ENCODE peak calls at places on chromosome 16, in seven cellular contexts. T is spleen, I is right lobe of liver, Y is MM.1S, E is epithelial cell of esophagus, H is fibroblast of mammary gland, G is breast epithelium. X is an unnamed sample.

GRCh38 chr16:54591816-54592246 is 305.2 kb upstream of the IRX3 start:
- DNase-seq in T (no peak), I (no peak), Y (no peak), E (no peak), H (no peak), G (no peak), X (no peak)

GRCh38 chr16:4494746-4495490 is 18.7 kb downstream of the HMOX2 start:
- DNase-seq in T (no peak), I (no peak), Y (no peak), E (peak), H (peak), G (no peak), X (no peak)

GRCh38 chr16:31265329-31266245 is 5.8 kb downstream of the ITGAM start:
- DNase-seq in T (peak), I (no peak), Y (peak), E (peak), H (peak), G (no peak), X (no peak)

GRCh38 chr16:632486-633335 is 1.9 kb downstream of the WFIKKN1 start:
- DNase-seq in T (no peak), I (peak), Y (no peak), E (no peak), H (no peak), G (no peak), X (no peak)

GRCh38 chr16:539901-540530 is 12.5 kb downstream of the CAPN15 start:
- DNase-seq in T (no peak), I (no peak), Y (no peak), E (no peak), H (peak), G (no peak), X (no peak)

GRCh38 chr16:70747703-70748631 is 53.0 kb downstream of the VAC14 start:
- DNase-seq in T (no peak), I (no peak), Y (no peak), E (peak), H (peak), G (no peak), X (no peak)

GRCh38 chr16:41439-42068 is 11.9 kb downstream of the POLR3K start:
- DNase-seq in T (no peak), I (no peak), Y (no peak), E (no peak), H (peak), G (peak), X (no peak)

GRCh38 chr16:19749571-19750080 is 31.6 kb downstream of the IQCK start:
- DNase-seq in T (no peak), I (no peak), Y (no peak), E (no peak), H (no peak), G (no peak), X (no peak)

GRCh38 chr16:83344014-83344413 is 463.8 kb upstream of the HSBP1 start:
- DNase-seq in T (no peak), I (no peak), Y (no peak), E (peak), H (peak), G (no peak), X (no peak)

GRCh38 chr16:22324787-22325597 is 27.8 kb downstream of the POLR3E start:
- DNase-seq in T (no peak), I (no peak), Y (no peak), E (no peak), H (peak), G (no peak), X (no peak)

GRCh38 chr16:14070555-14070876 is 603 bp upstream of the MRTFB start:
- DNase-seq in T (no peak), I (no peak), Y (no peak), E (no peak), H (no peak), G (no peak), X (no peak)

GRCh38 chr16:49620158-49620867 is 235.6 kb downstream of the ZNF423 start:
- DNase-seq in T (peak), I (no peak), Y (no peak), E (no peak), H (peak), G (no peak), X (no peak)

GRCh38 chr16:48182979-48183537 is 27.3 kb upstream of the ABCC12 start:
- DNase-seq in T (no peak), I (no peak), Y (no peak), E (no peak), H (no peak), G (no peak), X (no peak)

GRCh38 chr16:54651440-54651839 is 279.2 kb upstream of the IRX5 start:
- DNase-seq in T (no peak), I (no peak), Y (no peak), E (no peak), H (no peak), G (no peak), X (no peak)

GRCh38 chr16:57540906-57541753 is 1.3 kb upstream of the ADGRG5 start:
- DNase-seq in T (peak), I (peak), Y (no peak), E (peak), H (no peak), G (peak), X (no peak)

GRCh38 chr16:83066881-83067280 is 440.1 kb downstream of the CDH13 start:
- DNase-seq in T (no peak), I (no peak), Y (no peak), E (no peak), H (no peak), G (no peak), X (no peak)

GRCh38 chr16:23420011-23420410 is 33.0 kb downstream of the COG7 start:
- DNase-seq in T (no peak), I (no peak), Y (no peak), E (no peak), H (no peak), G (no peak), X (no peak)

GRCh38 chr16:23424292-23424958 is 28.6 kb downstream of the COG7 start:
- DNase-seq in T (no peak), I (no peak), Y (no peak), E (peak), H (no peak), G (peak), X (no peak)

GRCh38 chr16:23428351-23428750 is 24.6 kb downstream of the COG7 start:
- DNase-seq in T (no peak), I (no peak), Y (no peak), E (peak), H (peak), G (no peak), X (no peak)

GRCh38 chr16:23423496-23424049 is 29.4 kb downstream of the COG7 start:
- DNase-seq in T (no peak), I (no peak), Y (no peak), E (peak), H (peak), G (peak), X (no peak)
- TF ChIP-seq CTCF in T (no peak), I (no peak), Y (no peak), E (no peak), H (no peak), G (no peak), X (no peak)

GRCh38 chr16:46689492-46690280 is at the start of gene ORC6:
- DNase-seq in T (peak), I (peak), Y (peak), E (peak), H (peak), G (peak), X (peak)
- TF ChIP-seq CTCF in T (no peak), I (peak), Y (peak), E (peak), H (peak), G (no peak), X (peak)

GRCh38 chr16:64008131-64008530 is 1113.7 kb downstream of the CDH11 start:
- DNase-seq in T (no peak), I (no peak), Y (no peak), E (no peak), H (no peak), G (no peak), X (no peak)
- TF ChIP-seq CTCF in T (no peak), I (no peak), Y (no peak), E (no peak), H (peak), G (no peak), X (no peak)

DNA sequence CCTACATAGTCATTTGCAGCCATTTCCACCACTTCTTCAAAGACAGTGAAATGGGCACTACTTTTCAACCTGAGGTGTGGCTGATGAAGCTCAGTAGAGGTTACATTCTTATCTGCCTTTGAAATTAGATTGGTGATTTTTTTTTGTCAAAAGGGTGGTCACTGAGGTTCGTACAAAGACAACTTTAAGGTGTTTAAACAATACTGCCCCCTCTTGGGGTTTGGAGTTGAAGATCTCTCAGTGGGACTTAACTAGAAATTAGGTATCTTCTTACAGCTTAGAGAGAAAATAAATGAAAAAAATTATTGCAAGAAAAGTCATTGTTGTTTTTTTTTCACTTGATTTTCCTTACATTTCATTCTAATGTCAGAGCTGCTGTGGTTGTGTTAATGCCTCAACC is 713.2 kb downstream of the CDH11 start:
- DNase-seq in T (no peak), I (no peak), Y (no peak), E (no peak), H (no peak), G (no peak), X (no peak)
- TF ChIP-seq CTCF in T (no peak), I (no peak), Y (no peak), E (no peak), H (no peak), G (no peak), X (no peak)

GRCh38 chr16:28924399-28924761 is 658 bp downstream of the RABEP2 start:
- DNase-seq in T (peak), I (peak), Y (no peak), E (no peak), H (no peak), G (no peak), X (no peak)
- TF ChIP-seq CTCF in T (no peak), I (no peak), Y (peak), E (peak), H (no peak), G (no peak), X (peak)

DNA sequence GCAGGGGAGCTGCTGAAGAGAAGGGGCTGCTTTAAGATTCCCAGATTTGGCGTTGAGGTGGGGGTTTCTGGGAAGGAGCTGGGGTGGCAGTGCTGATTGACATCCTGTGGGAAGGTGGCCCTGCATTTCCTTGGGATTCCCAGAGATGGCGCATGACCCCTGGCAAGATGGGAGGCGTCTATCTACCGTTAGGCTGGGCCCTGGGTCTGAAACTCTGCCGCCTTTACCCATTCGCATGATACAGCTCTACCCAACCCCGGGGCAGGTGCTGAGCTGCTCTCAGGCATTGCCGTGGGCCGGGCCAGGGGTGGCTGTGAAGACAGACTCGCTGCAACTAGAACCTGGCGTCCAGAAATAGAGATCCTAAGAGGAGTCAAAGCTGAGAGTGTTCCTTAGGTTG is 9.9 kb upstream of the MVD start:
- DNase-seq in T (no peak), I (no peak), Y (no peak), E (peak), H (no peak), G (no peak), X (no peak)
- TF ChIP-seq CTCF in T (no peak), I (no peak), Y (no peak), E (peak), H (peak), G (no peak), X (peak)

GRCh38 chr16:29845656-29846055 is 17.4 kb downstream of the CDIPT start:
- DNase-seq in T (no peak), I (no peak), Y (no peak), E (no peak), H (no peak), G (no peak), X (no peak)

GRCh38 chr16:29849505-29849904 is 13.5 kb downstream of the CDIPT start:
- DNase-seq in T (no peak), I (no peak), Y (no peak), E (no peak), H (no peak), G (no peak), X (no peak)

GRCh38 chr16:29850998-29851397 is 12.0 kb downstream of the CDIPT start:
- DNase-seq in T (no peak), I (no peak), Y (no peak), E (no peak), H (no peak), G (no peak), X (no peak)

GRCh38 chr16:29844575-29845331 is 18.3 kb downstream of the CDIPT start:
- DNase-seq in T (no peak), I (no peak), Y (no peak), E (peak), H (peak), G (no peak), X (no peak)

DNA sequence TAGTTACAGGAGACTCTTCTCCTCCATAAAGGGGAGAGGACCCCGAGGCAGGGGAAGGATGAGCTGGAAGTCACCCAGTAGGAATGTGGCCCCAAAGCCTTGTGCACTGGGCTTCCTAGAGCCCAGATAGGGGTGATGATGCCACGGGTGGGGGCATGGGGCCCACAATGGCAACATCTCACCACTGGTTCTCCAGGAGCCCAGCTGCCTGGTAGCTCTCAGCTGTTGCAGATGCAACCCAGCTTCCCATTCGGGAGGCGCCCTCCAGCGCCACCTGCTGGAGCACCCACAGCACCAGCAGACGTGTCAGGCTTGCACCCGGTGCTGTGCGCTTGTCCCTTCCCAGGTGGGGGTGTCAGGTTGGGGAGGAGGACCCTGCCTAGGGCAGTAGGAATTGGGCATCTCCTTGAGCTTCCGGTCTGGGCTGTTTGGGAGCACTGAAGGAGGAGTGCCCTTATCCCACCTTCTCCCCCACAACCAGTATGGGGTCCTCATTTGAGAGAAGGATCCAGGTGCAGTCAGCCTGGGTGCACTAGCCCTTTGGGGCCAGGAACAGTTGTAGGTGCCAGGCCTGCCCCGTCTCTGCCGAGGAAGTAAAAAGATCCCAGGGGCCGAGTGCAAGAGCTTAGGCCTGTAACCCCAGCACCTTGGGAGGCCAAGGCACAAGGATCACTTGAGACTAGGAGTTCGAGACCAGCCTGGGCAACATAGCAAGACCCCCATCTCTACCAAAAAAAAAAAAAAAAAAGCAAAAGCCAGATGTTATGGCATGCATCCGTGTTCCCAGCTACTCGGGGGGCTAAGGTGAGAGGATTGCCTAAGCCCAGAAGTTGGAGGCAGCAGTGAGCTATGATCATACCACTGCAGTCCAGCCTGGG is 14.4 kb downstream of the CDIPT start:
- DNase-seq in T (peak), I (peak), Y (peak), E (peak), H (peak), G (peak), X (peak)
- TF ChIP-seq CTCF in T (peak), I (peak), Y (peak), E (peak), H (peak), G (peak), X (peak)

GRCh38 chr16:1961651-1962067 is 2.3 kb downstream of the NDUFB10 start:
- DNase-seq in T (peak), I (no peak), Y (no peak), E (no peak), H (no peak), G (no peak), X (no peak)

GRCh38 chr16:1965610-1966009 is 984 bp upstream of the RPS2 start:
- DNase-seq in T (no peak), I (no peak), Y (no peak), E (no peak), H (no peak), G (no peak), X (no peak)

GRCh38 chr16:1964046-1964505 is 550 bp downstream of the RPS2 start:
- DNase-seq in T (no peak), I (no peak), Y (no peak), E (no peak), H (no peak), G (no peak), X (no peak)

GRCh38 chr16:1966460-1966859 is at the start of gene RNF151:
- DNase-seq in T (no peak), I (no peak), Y (no peak), E (no peak), H (no peak), G (no peak), X (no peak)

DNA sequence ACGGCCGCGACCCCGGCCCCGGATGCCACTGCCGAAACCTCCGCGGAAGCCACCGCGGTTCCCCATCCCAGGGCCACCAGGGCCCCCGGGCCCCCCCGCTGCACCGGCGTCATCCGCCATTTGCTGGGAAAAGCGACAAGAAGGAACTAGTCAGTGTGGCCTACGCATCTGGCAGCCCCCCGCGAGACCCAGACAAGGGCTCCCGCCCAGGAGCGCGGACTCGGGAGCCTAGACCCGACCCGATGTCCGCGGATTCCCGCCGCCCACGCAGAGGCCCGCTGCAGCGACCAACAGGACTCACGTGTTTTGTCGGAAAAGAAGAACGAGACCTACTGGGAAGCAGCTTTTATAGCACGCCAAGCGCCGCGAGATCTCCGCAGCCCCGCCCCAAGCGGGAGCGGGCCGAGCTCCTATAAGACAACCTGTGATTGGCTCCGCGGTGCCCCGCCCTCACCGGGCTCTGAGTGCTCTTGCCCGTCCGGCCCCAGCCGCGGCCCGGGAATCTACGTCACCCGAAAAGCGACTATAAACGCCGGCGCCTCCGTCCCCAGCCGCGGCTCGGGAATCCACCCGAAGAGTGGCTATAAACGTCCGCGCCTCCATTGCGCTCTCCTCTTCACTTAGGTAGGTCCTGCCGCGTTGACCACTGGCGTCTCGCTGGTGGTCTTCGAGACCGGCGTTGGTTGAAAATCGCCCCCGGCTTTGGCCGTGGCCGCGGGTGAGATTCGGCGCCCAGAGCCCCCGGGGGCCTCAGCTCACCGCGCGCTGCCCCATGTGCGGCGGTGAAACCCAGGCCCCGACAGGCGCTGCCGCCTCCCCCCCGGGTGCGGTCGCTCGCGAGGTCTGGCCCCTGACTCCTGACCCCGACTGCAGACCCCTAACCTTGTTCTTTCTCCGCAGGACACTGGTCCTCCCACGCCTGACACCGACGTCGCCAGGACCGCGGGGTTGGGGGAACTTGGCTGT is at the start of gene RPS2:
- DNase-seq in T (peak), I (peak), Y (peak), E (peak), H (peak), G (peak), X (peak)
- TF ChIP-seq CTCF in T (no peak), I (no peak), Y (no peak), E (no peak), H (no peak), G (peak), X (no peak)

X was measured in progenitor cell of endocrine pancreas.